ENCODE peak calls at places on chromosomes 4 and X, in four cellular contexts. B is H1, L is K562, W is HepG2. A is an unnamed sample.

GRCh38 chr4:123359449-123360306 is 36.9 kb upstream of the SPRY1 start:
- DNase-seq in B (no peak), L (no peak), W (no peak), A (no peak)

GRCh38 chr4:154583677-154584076 is 6.9 kb downstream of the FGA start:
- DNase-seq in B (no peak), L (no peak), W (no peak), A (no peak)

GRCh38 chrX:8803326-8803725 is 2.1 kb upstream of the FAM9A start:
- DNase-seq in B (no peak), L (no peak), W (no peak), A (no peak)

GRCh38 chr4:155974957-155975356 is 21.3 kb upstream of the CTSO start:
- DNase-seq in B (no peak), L (no peak), W (no peak), A (no peak)

GRCh38 chr4:53365121-53365485 is 758 bp downstream of the SCFD2 start:
- DNase-seq in B (no peak), L (peak; percentile 55), W (peak; percentile 11), A (no peak)

GRCh38 chrX:69120476-69120875 is 44.8 kb downstream of the PJA1 start:
- DNase-seq in B (no peak), L (no peak), W (no peak), A (no peak)

GRCh38 chr4:16466581-16466980 is 240.3 kb upstream of the TAPT1 start:
- DNase-seq in B (no peak), L (no peak), W (no peak), A (no peak)

GRCh38 chr4:152045781-152046571 is 285.2 kb upstream of the GATB start:
- DNase-seq in B (peak; percentile 79), L (peak; percentile 30), W (peak; percentile 4), A (peak; percentile 29)

GRCh38 chr4:39047691-39048090 is 14.3 kb upstream of the KLHL5 start:
- DNase-seq in B (no peak), L (no peak), W (no peak), A (no peak)

GRCh38 chrX:132837126-132837525 is 121.3 kb downstream of the HS6ST2 start:
- DNase-seq in B (no peak), L (no peak), W (no peak), A (no peak)
- TF ChIP-seq RNF2 in B (no peak), L (no peak), W (no peak), A (no peak)

GRCh38 chr4:138114434-138114833 is 127.7 kb downstream of the SLC7A11 start:
- DNase-seq in B (no peak), L (no peak), W (no peak), A (no peak)

GRCh38 chr4:138110815-138111214 is 131.3 kb downstream of the SLC7A11 start:
- DNase-seq in B (no peak), L (no peak), W (no peak), A (no peak)

GRCh38 chr4:138113819-138114415 is 128.2 kb downstream of the SLC7A11 start:
- DNase-seq in B (no peak), L (no peak), W (peak; percentile 33), A (no peak)

GRCh38 chr4:138112389-138112788 is 129.8 kb downstream of the SLC7A11 start:
- DNase-seq in B (no peak), L (no peak), W (no peak), A (no peak)

DNA sequence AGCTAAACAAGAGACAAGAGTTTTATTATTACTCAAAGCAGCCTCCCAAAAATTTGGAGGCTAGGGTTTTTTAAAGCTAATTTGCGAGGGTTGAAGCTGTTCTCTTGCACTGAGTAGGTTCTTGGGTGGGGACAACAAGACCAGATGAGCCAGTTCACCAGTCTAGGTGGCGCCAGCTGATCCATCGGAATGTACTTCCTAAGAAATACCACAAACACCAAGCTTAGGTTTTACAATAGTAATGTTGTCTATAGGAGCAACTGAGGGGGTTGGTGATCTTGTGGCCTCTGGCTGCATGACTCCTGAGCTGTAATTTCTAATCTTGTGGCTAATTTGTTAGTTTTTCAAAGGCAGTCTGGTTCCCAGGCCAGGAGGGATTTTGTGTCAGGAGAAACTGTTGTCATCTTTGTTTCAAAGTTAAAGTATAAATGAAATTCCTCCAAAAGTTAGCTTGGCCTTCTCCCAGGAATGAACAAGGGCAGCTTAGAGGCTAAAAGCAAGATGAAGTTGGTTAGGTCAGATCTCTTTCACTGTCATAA is 130.6 kb downstream of the SLC7A11 start:
- DNase-seq in B (peak; percentile 49), L (no peak), W (peak; percentile 59), A (no peak)
- TF ChIP-seq RNF2 in B (no peak), L (no peak), W (no peak), A (no peak)

GRCh38 chr4:87051121-87051713 is 116.4 kb downstream of the AFF1 start:
- DNase-seq in B (no peak), L (no peak), W (no peak), A (no peak)
- TF ChIP-seq RNF2 in B (no peak), L (no peak), W (no peak), A (no peak)

GRCh38 chr4:153346563-153346962 is 2.1 kb downstream of the MND1 start:
- DNase-seq in B (no peak), L (peak; percentile 33), W (no peak), A (no peak)
- TF ChIP-seq RNF2 in B (no peak), L (no peak), W (no peak), A (no peak)

GRCh38 chr4:42313872-42314271 is 83.4 kb upstream of the SHISA3 start:
- DNase-seq in B (no peak), L (no peak), W (no peak), A (no peak)
- TF ChIP-seq RNF2 in B (no peak), L (no peak), W (no peak), A (no peak)

DNA sequence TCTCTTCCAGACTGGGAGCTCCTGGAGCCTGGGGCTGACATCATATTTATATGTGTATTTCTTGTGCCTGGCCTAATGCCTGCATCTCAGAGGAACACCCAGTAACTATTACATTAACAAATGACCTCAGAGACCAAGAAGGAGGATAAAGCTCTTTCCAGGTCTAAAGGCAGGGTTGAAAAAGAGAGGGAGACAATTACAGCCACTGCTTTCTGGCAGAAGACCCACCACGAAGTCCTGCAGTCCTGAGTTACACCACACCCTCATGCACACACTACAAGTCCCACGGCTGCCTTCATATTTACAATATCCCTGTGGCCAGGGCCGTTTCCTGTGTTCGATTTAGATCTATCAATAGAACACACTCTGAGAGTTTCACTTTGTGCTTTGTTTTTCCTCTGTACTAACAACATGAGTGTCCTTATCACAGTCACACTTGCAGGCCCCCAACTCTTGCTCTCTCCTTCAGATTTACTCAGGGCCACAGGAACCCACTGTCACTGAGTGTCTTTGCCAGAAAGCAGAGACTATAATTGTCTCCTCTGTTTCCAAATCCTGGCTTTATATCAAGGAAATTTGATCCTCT is 535.5 kb downstream of the MID1IP1 start:
- DNase-seq in B (no peak), L (no peak), W (no peak), A (no peak)
- TF ChIP-seq RNF2 in B (no peak), L (no peak), W (no peak), A (no peak)

A was measured in A549.